ENCODE peak calls at places on chromosomes 13 and 19, in six cellular contexts. B, K, V, N, T and C are unnamed samples.

GRCh38 chr13:40271931-40272775 is 394.3 kb downstream of the FOXO1 start:
- DNase-seq in K (peak), B (peak), V (peak), T (peak), N (no peak), C (peak)

GRCh38 chr13:41549491-41549890 is 92.1 kb downstream of the RGCC start:
- DNase-seq in V (no peak), N (no peak), T (no peak), B (no peak), K (no peak), C (no peak)

GRCh38 chr13:77033717-77034302 is 6.9 kb upstream of the FBXL3 start:
- DNase-seq in V (no peak), T (no peak), B (no peak), N (no peak), K (no peak), C (no peak)

GRCh38 chr13:36549771-36550170 is 117.5 kb downstream of the CCNA1 start:
- DNase-seq in B (no peak), N (no peak), T (no peak), K (no peak), V (peak), C (no peak)

GRCh38 chr19:13122980-13123957 is 5.2 kb downstream of the NACC1 start:
- DNase-seq in T (no peak), B (no peak), V (no peak), K (no peak), N (no peak), C (no peak)

GRCh38 chr13:100175078-100175802 is 86.3 kb downstream of the PCCA start:
- DNase-seq in B (no peak), V (peak), K (no peak), N (no peak), T (no peak), C (no peak)

GRCh38 chr19:15285896-15286591 is 46.3 kb downstream of the BRD4 start:
- DNase-seq in N (no peak), V (no peak), T (no peak), K (no peak), B (no peak), C (no peak)

GRCh38 chr19:51800849-51801244 is 5.9 kb downstream of the FPR3 start:
- DNase-seq in N (no peak), K (no peak), T (no peak), B (no peak), V (no peak), C (no peak)

GRCh38 chr19:801030-801860 is 4.0 kb downstream of the PTBP1 start:
- DNase-seq in K (no peak), T (no peak), B (peak), V (no peak), N (no peak), C (no peak)

GRCh38 chr13:111486801-111487200 is 166.4 kb downstream of the TEX29 start:
- DNase-seq in K (no peak), N (no peak), T (no peak), B (no peak), V (no peak), C (no peak)